ENCODE peak calls at places on chromosomes 13 and 19, in seven cellular contexts. C, Z, K, O, F, M and X are unnamed samples.

GRCh38 chr13:105365831-105366230 is 1169.6 kb downstream of the EFNB2 start:
- DNase-seq in F (no peak), O (no peak), C (no peak), Z (no peak), M (no peak), K (no peak), X (no peak)

GRCh38 chr19:1177322-1178114 is 3.5 kb upstream of the SBNO2 start:
- DNase-seq in F (peak; percentile 65), M (peak; percentile 63), K (peak; percentile 89), C (no peak), Z (no peak), O (no peak), X (peak; percentile 92)

GRCh38 chr19:7748756-7749155 is 1.4 kb upstream of the CD209 start:
- DNase-seq in F (peak; percentile 88), K (peak; percentile 6), C (no peak), Z (no peak), O (no peak), M (no peak), X (no peak)

GRCh38 chr19:55678121-55678671 is 3.2 kb downstream of the EPN1 start:
- DNase-seq in F (no peak), Z (no peak), C (peak; percentile 70), O (peak; percentile 29), M (no peak), K (no peak), X (no peak)

GRCh38 chr19:362683-363082 is 18.1 kb upstream of the MIER2 start:
- DNase-seq in F (no peak), O (no peak), Z (no peak), K (no peak), C (no peak), M (no peak), X (peak; percentile 28)

GRCh38 chr19:55777528-55777927 is 8.6 kb downstream of the RFPL4AL1 start:
- DNase-seq in K (no peak), M (no peak), Z (no peak), F (no peak), O (no peak), C (peak; percentile 14), X (no peak)

GRCh38 chr13:113468461-113469147 is 15.3 kb upstream of the ADPRHL1 start:
- DNase-seq in K (no peak), C (no peak), M (no peak), Z (no peak), F (peak; percentile 55), O (no peak), X (no peak)

GRCh38 chr19:5923356-5923755 is 9.3 kb downstream of the CAPS start:
- DNase-seq in M (no peak), Z (no peak), C (no peak), O (no peak), F (no peak), K (no peak), X (no peak)

GRCh38 chr13:113176822-113177221 is 18.4 kb downstream of the PROZ start:
- DNase-seq in Z (no peak), F (no peak), O (no peak), M (no peak), C (no peak), K (no peak), X (no peak)

GRCh38 chr13:112869202-112870061 is 99.6 kb upstream of the MCF2L start:
- DNase-seq in C (no peak), O (no peak), M (no peak), Z (no peak), K (no peak), F (no peak), X (no peak)

GRCh38 chr13:72390909-72391308 is 336.5 kb downstream of the MZT1 start:
- DNase-seq in K (no peak), Z (no peak), O (no peak), C (no peak), F (no peak), M (no peak), X (no peak)

GRCh38 chr19:33108161-33108560 is 23.8 kb upstream of the WDR88 start:
- DNase-seq in K (no peak), M (no peak), C (no peak), Z (no peak), O (no peak), F (no peak), X (no peak)

GRCh38 chr19:40982594-40983101 is 8.4 kb upstream of the CYP2B6 start:
- DNase-seq in O (no peak), C (no peak), M (no peak), Z (peak; percentile 54), F (peak; percentile 28), K (peak; percentile 36), X (no peak)

GRCh38 chr19:18659281-18660050 is 22.6 kb downstream of the KLHL26 start:
- DNase-seq in O (peak; percentile 67), F (no peak), K (peak; percentile 65), C (no peak), M (no peak), Z (no peak), X (no peak)

GRCh38 chr19:43798546-43799409 is 3.5 kb downstream of the LYPD5 start:
- DNase-seq in C (peak; percentile 69), F (peak; percentile 76), K (peak; percentile 9), Z (peak; percentile 66), M (peak; percentile 53), O (no peak), X (no peak)

GRCh38 chr19:43797118-43797517 is 5.1 kb downstream of the LYPD5 start:
- DNase-seq in F (no peak), K (no peak), M (no peak), O (no peak), C (no peak), Z (no peak), X (no peak)

GRCh38 chr19:43797556-43797955 is 4.7 kb downstream of the LYPD5 start:
- DNase-seq in K (no peak), M (no peak), Z (no peak), F (no peak), O (no peak), C (no peak), X (no peak)

GRCh38 chr19:43799502-43800142 is 2.6 kb downstream of the LYPD5 start:
- DNase-seq in K (no peak), Z (peak; percentile 34), O (no peak), C (peak; percentile 60), F (no peak), M (no peak), X (no peak)

DNA sequence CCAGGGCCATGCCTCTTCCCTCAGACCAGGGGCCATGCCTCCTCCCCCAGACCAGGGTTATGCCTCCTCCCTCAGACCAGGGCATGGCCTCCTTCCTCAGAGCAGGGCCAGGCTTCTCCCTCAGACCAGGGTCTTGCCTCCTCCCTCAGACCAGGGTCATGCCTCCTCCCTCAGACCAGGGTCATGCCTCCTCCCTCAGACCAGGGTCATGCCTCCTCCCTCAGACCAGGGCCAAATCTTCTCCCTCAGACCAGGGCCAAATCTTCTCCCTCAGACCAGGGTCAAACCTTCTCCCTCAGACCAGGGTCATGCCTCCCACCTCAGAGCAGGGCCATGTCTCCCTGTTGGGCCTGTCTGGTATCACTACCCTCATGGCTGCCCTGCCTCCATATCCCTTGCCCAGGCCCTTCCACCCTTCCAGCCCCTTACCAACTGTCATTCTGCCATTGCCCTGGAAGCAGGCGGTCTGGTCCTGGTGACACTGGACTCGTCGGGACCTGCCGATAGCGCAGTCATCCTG is 4.2 kb downstream of the LYPD5 start:
- DNase-seq in O (no peak), M (no peak), K (no peak), F (no peak), Z (no peak), C (no peak), X (no peak)
- H3K4me3 ChIP-seq in O (peak overlapping the region; percentile 32), M (no peak overlapping the region), K (peak overlapping the region; percentile 58), F (no peak overlapping the region), Z (no peak overlapping the region), C (peak overlapping the region; percentile 24), X (peak overlapping the region; percentile 41)

GRCh38 chr19:15250635-15250993 is 18.4 kb upstream of the EPHX3 start:
- DNase-seq in Z (no peak), C (no peak), F (no peak), M (no peak), K (no peak), O (no peak), X (no peak)
- H3K4me3 ChIP-seq in Z (no peak overlapping the region), C (no peak overlapping the region), F (no peak overlapping the region), M (no peak overlapping the region), K (no peak overlapping the region), O (peak overlapping the region; percentile 10), X (no peak overlapping the region)

GRCh38 chr19:30719189-30719990 is 347.2 kb downstream of the ZNF536 start:
- DNase-seq in Z (peak; percentile 65), F (peak; percentile 53), M (no peak), O (peak; percentile 74), K (peak; percentile 15), C (peak; percentile 60), X (peak; percentile 63)

GRCh38 chr19:30718014-30718413 is 345.8 kb downstream of the ZNF536 start:
- DNase-seq in M (no peak), F (no peak), K (no peak), C (no peak), Z (no peak), O (no peak), X (no peak)

GRCh38 chr19:30717381-30717780 is 345.2 kb downstream of the ZNF536 start:
- DNase-seq in M (no peak), K (no peak), O (no peak), Z (no peak), C (no peak), F (no peak), X (no peak)

GRCh38 chr19:30719991-30720329 is 347.8 kb downstream of the ZNF536 start:
- DNase-seq in C (no peak), O (peak; percentile 17), Z (no peak), M (no peak), K (no peak), F (peak; percentile 78), X (no peak)

DNA sequence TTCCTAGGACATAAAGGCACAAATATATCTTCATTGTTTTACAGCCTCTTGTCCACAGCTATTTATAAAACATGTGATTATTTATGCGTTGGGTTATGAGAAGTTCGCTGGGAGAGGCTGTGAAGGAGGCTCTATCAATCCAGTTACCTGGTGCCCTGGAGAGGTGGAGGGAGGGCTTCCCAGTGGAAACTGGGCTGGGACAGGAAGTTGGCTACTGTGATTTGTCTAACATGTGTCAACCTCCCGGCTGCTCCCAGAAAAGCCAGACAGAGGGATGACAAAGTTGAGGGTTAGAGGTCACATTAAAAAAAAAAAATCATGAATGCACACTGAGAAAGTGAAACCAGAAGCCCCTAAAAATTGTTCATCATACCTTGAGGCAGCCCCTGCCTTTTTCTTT is 346.5 kb downstream of the ZNF536 start:
- DNase-seq in K (no peak), O (peak; percentile 15), C (peak; percentile 12), F (no peak), M (no peak), Z (peak; percentile 15), X (no peak)
- H3K4me3 ChIP-seq in K (peak overlapping the region; percentile 60), O (peak overlapping the region; percentile 52), C (peak overlapping the region; percentile 62), F (no peak overlapping the region), M (no peak overlapping the region), Z (no peak overlapping the region), X (peak overlapping the region; percentile 46)

DNA sequence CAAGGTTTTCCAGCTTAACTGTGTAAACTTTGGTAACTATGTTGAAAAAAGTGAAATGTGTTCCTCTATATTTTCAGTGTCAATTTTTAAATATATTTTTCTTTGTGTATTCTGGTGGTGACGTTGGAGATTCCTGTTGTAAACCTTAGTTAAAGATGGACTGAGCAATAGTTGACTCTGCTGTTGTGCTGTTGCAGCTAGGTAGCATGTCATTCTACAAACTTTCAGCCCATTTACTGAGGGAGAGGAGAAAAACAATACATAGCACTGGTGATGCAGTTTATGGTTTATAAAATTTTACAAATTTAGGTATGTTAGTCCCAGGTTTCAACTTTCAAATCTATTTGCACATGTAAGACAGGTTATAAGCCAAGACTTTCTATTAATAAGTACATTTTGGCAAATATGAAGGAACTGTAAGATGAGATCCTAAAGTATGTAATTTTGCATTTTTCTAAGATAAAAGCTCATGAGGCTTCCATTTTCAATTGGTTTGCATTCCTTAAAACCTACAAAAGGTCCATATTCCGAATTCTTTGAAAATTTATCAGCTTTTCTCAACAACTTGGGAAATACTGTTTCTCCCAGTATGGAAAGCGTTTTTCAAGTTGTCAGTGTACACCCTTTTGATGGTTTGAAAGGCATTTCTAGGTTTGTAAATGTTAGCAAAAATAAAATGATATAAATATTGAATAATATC is 1.5 kb downstream of the NDFIP2 start:
- DNase-seq in Z (peak; percentile 41), O (no peak), K (no peak), M (no peak), F (no peak), C (no peak), X (no peak)
- H3K4me3 ChIP-seq in Z (no peak overlapping the region), O (peak overlapping the region; percentile 83), K (peak overlapping the region; percentile 98), M (no peak overlapping the region), F (no peak overlapping the region), C (peak overlapping the region; percentile 80), X (peak overlapping the region; percentile 70)